ENCODE peak calls at places on chromosomes 1 and 21, in five cellular contexts. O is SK-N-SH, Y is body of pancreas, I is heart right ventricle, Z is AG10803. H is an unnamed sample.

GRCh38 chr1:25933479-25934365 is 27.5 kb upstream of the STMN1 start:
- DNase-seq in O (no peak), Y (no peak), I (no peak), Z (no peak), H (no peak)

GRCh38 chr1:212638419-212639151 is 30.0 kb downstream of the ATF3 start:
- DNase-seq in O (peak), Y (no peak), I (peak), Z (peak), H (no peak)

GRCh38 chr21:42673633-42674328 is 20.4 kb downstream of the PDE9A start:
- DNase-seq in O (no peak), Y (no peak), I (no peak), Z (no peak), H (no peak)

GRCh38 chr1:48728599-48728998 is 48.1 kb downstream of the BEND5 start:
- DNase-seq in O (no peak), Y (no peak), I (no peak), Z (no peak), H (no peak)

GRCh38 chr1:156376146-156376545 is 7.1 kb downstream of the RHBG start:
- DNase-seq in O (no peak), Y (no peak), I (no peak), Z (peak), H (no peak)

GRCh38 chr1:236518343-236518742 is 5.4 kb upstream of the LGALS8 start:
- DNase-seq in O (no peak), Y (no peak), I (no peak), Z (no peak), H (no peak)

GRCh38 chr1:179034720-179035119 is 9.0 kb downstream of the FAM20B start:
- DNase-seq in O (no peak), Y (no peak), I (no peak), Z (peak), H (peak)

GRCh38 chr21:35197191-35197590 is 148.1 kb upstream of the RUNX1 start:
- DNase-seq in O (no peak), Y (no peak), I (no peak), Z (no peak), H (no peak)

GRCh38 chr1:57218487-57219079 is 205.3 kb downstream of the DAB1 start:
- DNase-seq in O (peak), Y (no peak), I (no peak), Z (no peak), H (no peak)

GRCh38 chr1:24391882-24392603 is 21.5 kb downstream of the STPG1 start:
- DNase-seq in O (peak), Y (peak), I (peak), Z (peak), H (peak)

GRCh38 chr1:115426271-115426771 is 88.3 kb upstream of the NGF start:
- DNase-seq in O (no peak), Y (peak), I (peak), Z (peak), H (no peak)

DNA sequence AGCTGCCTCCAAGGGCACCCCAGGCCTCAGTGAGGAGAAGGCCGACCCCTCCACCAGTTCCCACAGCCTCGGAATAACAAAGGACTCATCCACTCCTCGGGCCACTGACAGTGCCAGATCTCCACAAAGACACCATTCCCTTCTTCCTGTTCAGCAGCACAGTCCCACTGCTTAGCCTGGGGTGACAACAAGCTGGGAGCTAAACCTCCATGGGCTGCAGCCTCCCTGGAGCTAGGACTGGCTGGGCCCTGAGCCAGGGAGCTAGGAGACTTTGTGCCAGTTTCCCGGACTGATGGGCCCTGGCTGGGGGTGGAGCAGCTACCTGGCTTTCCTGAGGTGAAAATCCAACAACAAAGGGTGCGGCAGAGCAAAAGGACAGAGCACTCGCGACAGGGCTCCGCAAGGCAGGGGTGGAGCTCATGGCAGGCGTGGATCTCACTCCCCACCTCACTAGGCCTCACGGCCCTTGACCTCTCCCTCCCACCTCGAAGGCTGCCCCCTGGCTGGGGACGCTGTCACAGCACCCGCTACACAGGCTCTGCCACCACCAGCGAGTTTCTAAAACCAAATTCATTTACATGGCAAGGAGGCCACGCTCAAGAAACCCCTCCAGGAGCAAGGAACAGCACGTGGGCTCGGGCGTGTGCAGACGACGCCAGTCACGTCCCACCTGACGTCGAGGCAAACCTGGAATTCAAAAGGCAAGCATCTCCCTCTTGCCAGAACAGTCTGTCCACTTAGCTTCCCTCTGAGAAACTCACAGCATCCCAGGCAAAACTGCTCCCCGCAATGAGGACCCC is 13.8 kb downstream of the SLC35E2B start:
- DNase-seq in O (peak), Y (peak), I (no peak), Z (no peak), H (peak)
- TF ChIP-seq CTCF in O (peak), Y (peak), I (peak), Z (peak), H (peak)

GRCh38 chr1:99851850-99852454 is 1.8 kb downstream of the AGL start:
- DNase-seq in O (no peak), Y (no peak), I (no peak), Z (no peak), H (no peak)
- H3K4me3 ChIP-seq in O (no peak), Y (no peak), I (peak), Z (no peak), H (no peak)

GRCh38 chr1:72845981-72846380 is 563.6 kb upstream of the NEGR1 start:
- DNase-seq in O (no peak), Y (no peak), I (no peak), Z (no peak), H (no peak)

GRCh38 chr1:72846891-72847290 is 564.6 kb upstream of the NEGR1 start:
- DNase-seq in O (no peak), Y (no peak), I (no peak), Z (no peak), H (no peak)

GRCh38 chr1:72848997-72849396 is 566.7 kb upstream of the NEGR1 start:
- DNase-seq in O (no peak), Y (no peak), I (no peak), Z (no peak), H (no peak)

GRCh38 chr1:72846476-72846875 is 564.1 kb upstream of the NEGR1 start:
- DNase-seq in O (no peak), Y (no peak), I (no peak), Z (no peak), H (no peak)

GRCh38 chr1:72845342-72845741 is 563.0 kb upstream of the NEGR1 start:
- DNase-seq in O (no peak), Y (no peak), I (no peak), Z (peak), H (no peak)
- TF ChIP-seq CTCF in O (peak), Y (no peak), I (no peak), Z (peak), H (no peak)

GRCh38 chr1:41395599-41395956 is 34.3 kb downstream of the FOXO6 start:
- DNase-seq in O (no peak), Y (no peak), I (no peak), Z (no peak), H (no peak)

GRCh38 chr1:41394405-41394804 is 33.2 kb downstream of the FOXO6 start:
- DNase-seq in O (no peak), Y (no peak), I (no peak), Z (no peak), H (no peak)

GRCh38 chr1:41392528-41392924 is 31.3 kb downstream of the FOXO6 start:
- DNase-seq in O (no peak), Y (no peak), I (no peak), Z (no peak), H (no peak)

GRCh38 chr1:41394918-41395598 is 33.8 kb downstream of the FOXO6 start:
- DNase-seq in O (peak), Y (no peak), I (no peak), Z (no peak), H (no peak)

DNA sequence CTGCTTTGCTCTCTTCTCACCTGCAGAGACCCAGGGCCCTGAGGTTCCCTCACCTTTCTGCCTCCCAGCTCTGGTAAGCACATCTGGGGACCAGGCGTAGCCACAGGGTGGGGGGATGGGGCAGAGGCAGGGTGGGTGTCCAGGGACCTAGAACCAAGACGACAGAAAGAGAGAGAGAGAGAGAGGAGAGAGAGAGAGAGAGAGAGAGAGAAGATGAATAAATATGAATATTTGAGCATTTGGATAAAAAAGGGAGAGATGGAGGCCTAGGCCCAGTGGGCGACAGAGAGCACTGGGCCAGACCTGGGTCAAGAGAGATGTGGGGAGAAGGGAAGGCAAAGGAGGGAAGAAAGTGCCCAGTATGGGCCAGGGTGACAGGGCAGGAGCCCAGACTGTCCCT is 32.8 kb downstream of the FOXO6 start:
- DNase-seq in O (no peak), Y (no peak), I (no peak), Z (no peak), H (no peak)
- H3K4me3 ChIP-seq in O (no peak), Y (no peak), I (no peak), Z (no peak), H (no peak)

GRCh38 chr1:207259391-207259790 is 62.1 kb upstream of the CD55 start:
- DNase-seq in O (no peak), Y (no peak), I (peak), Z (peak), H (no peak)
- TF ChIP-seq CTCF in O (peak), Y (peak), I (peak), Z (peak), H (peak)

DNA sequence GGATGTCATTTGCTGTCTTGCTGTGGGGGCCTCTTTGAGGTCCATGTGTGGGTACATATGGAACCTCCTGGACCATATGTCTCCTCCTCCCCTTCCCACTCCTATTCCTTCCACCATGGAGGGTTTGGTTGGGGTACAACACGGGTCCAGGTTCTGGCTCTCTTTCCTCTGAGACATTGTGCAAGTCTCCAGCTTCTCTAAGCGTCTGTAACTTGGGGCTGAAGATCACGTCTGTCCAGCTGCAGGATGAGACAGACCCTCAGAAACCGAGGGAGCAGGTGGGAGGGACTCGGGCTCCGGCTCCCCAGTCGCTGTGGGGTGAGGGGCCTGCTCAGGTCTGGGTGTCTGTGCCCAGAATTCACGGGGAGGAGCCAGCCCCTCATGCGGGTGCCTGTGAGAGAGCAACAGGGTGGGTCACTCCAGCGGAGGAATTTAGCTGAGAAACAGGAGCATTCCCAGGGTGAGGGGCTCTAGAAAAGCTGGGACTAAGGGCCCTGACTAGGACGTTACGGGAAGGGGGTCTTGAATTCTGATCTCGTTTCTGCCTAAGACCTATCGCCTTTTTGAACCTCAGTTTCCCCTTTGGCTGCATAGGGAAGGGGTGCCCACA is 42.0 kb upstream of the DMBX1 start:
- DNase-seq in O (no peak), Y (no peak), I (no peak), Z (no peak), H (no peak)
- H3K4me3 ChIP-seq in O (peak), Y (no peak), I (peak), Z (no peak), H (no peak)

GRCh38 chr1:52825868-52826267 is 16.7 kb upstream of the ZYG11A start:
- DNase-seq in O (no peak), Y (no peak), I (no peak), Z (no peak), H (no peak)
- TF ChIP-seq CTCF in O (peak), Y (no peak), I (peak), Z (peak), H (peak)

GRCh38 chr21:45479691-45480675 is 62.3 kb downstream of the SLC19A1 start:
- DNase-seq in O (no peak), Y (no peak), I (no peak), Z (no peak), H (no peak)

GRCh38 chr21:45481977-45482898 is 60.0 kb downstream of the SLC19A1 start:
- DNase-seq in O (no peak), Y (no peak), I (no peak), Z (no peak), H (no peak)

GRCh38 chr21:45481566-45481965 is 60.7 kb downstream of the SLC19A1 start:
- DNase-seq in O (no peak), Y (no peak), I (no peak), Z (no peak), H (no peak)

GRCh38 chr21:45478816-45479669 is 63.2 kb downstream of the SLC19A1 start:
- DNase-seq in O (no peak), Y (no peak), I (no peak), Z (no peak), H (no peak)

DNA sequence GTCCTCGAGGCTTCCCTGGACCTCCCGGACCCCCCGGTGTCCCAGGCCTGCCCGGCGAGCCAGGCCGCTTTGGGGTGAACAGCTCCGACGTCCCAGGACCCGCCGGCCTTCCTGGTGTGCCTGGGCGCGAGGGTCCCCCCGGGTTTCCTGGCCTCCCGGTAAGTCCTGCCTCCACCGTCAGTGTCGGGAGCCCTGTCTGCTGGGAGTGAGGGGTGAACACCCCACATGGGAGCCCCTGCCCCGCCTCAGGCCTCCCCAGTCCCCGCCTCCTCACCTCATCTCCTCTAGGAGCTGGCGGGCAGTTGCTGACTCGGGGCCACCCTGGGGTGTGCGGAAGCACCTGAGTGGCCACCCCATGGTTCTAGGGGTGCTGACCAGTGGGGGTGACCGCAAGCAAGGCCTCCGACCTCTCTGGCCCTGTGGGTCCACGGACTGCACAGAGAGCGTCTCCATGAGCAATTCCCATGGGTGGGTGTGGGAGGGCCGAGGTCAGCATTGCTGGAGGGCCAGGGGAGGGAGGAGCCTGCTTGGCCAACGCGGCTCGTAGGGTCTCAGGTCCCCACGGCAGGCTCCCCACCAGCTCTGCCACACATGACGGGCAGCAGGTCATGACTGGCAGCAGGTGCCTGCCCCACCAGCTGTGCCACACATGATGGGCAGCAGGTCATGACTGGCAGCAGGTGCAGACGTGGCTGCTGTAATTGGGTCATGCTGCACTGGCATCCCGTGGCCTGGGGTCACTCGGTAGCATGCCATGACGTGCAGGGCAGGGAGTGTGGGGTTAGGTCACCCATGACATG is 61.3 kb downstream of the SLC19A1 start:
- DNase-seq in O (no peak), Y (no peak), I (no peak), Z (no peak), H (no peak)
- H3K4me3 ChIP-seq in O (no peak), Y (no peak), I (no peak), Z (no peak), H (no peak)